ENCODE peak calls at places on chromosomes 5 and 9, in eight cellular contexts. A is spleen, L is sigmoid colon, H is suprapubic skin, V is upper lobe of left lung, W is HCT116, T is endothelial cell of umbilical vein, O is esophagus muscularis mucosa. S is an unnamed sample. For H3K9me3, the result is how much of the 10 kb centered on the place peaks cover.

GRCh38 chr9:99748251-99748650 is 73.4 kb upstream of the NR4A3 start:
- DNase-seq in A (no peak), L (no peak), H (no peak), V (no peak), W (no peak), T (no peak), O (no peak), S (no peak)

GRCh38 chr9:99491408-99492259 is 269.6 kb downstream of the SEC61B start:
- DNase-seq in A (no peak), L (no peak), H (no peak), V (no peak), W (no peak), T (no peak), O (no peak), S (no peak)

GRCh38 chr9:121698627-121699270 is 47.3 kb downstream of the DAB2IP start:
- DNase-seq in A (peak), L (no peak), H (no peak), V (peak), W (no peak), T (no peak), O (no peak), S (no peak)

GRCh38 chr9:132192728-132193127 is 30.9 kb downstream of the NTNG2 start:
- DNase-seq in A (no peak), L (no peak), H (no peak), V (peak), W (no peak), T (peak), O (no peak), S (no peak)

GRCh38 chr9:5446451-5447236 is 3.7 kb upstream of the CD274 start:
- DNase-seq in A (no peak), L (no peak), H (no peak), V (no peak), W (no peak), T (no peak), O (no peak), S (no peak)

GRCh38 chr9:14326264-14326826 is 12.4 kb upstream of the NFIB start:
- DNase-seq in A (no peak), L (no peak), H (no peak), V (no peak), W (no peak), T (peak), O (no peak), S (no peak)

GRCh38 chr9:99488109-99489042 is 266.3 kb downstream of the SEC61B start:
- DNase-seq in A (no peak), L (no peak), H (no peak), V (no peak), W (no peak), T (no peak), O (no peak), S (no peak)

GRCh38 chr5:32506809-32507208 is 62.3 kb upstream of the ZFR start:
- DNase-seq in A (no peak), L (peak), H (no peak), V (no peak), W (no peak), T (no peak), O (no peak), S (no peak)

GRCh38 chr5:134055015-134055414 is 50.2 kb upstream of the VDAC1 start:
- DNase-seq in A (no peak), L (no peak), H (no peak), V (no peak), W (no peak), T (no peak), O (no peak), S (no peak)

GRCh38 chr5:127833999-127834953 is 131.1 kb downstream of the CCDC192 start:
- DNase-seq in A (no peak), L (no peak), H (no peak), V (no peak), W (no peak), T (no peak), O (no peak), S (no peak)

GRCh38 chr5:17000296-17000939 is 64.3 kb upstream of the MYO10 start:
- DNase-seq in A (no peak), L (no peak), H (no peak), V (no peak), W (peak), T (peak), O (no peak), S (peak)

GRCh38 chr5:106435185-106435584 is 1235.6 kb downstream of the EFNA5 start:
- DNase-seq in A (no peak), L (no peak), H (no peak), V (no peak), W (no peak), T (no peak), O (no peak), S (no peak)

GRCh38 chr5:73464016-73464745 is 15.6 kb upstream of the FOXD1 start:
- DNase-seq in A (no peak), L (no peak), H (no peak), V (no peak), W (no peak), T (peak), O (peak), S (no peak)

GRCh38 chr9:99134893-99135341 is 30.0 kb downstream of the TGFBR1 start:
- DNase-seq in A (no peak), L (no peak), H (no peak), V (no peak), W (no peak), T (no peak), O (no peak), S (no peak)

GRCh38 chr5:848671-849111 is 2.1 kb downstream of the ZDHHC11 start:
- DNase-seq in A (peak), L (peak), H (peak), V (peak), W (no peak), T (no peak), O (no peak), S (no peak)

GRCh38 chr9:5518061-5518936 is 8.0 kb downstream of the PDCD1LG2 start:
- DNase-seq in A (no peak), L (no peak), H (no peak), V (no peak), W (no peak), T (no peak), O (no peak), S (no peak)

GRCh38 chr5:122965111-122965510 is 71.4 kb downstream of the PPIC start:
- DNase-seq in A (no peak), L (no peak), H (no peak), V (no peak), W (no peak), T (no peak), O (no peak), S (no peak)

GRCh38 chr5:79811081-79811480 is 121.4 kb downstream of the CMYA5 start:
- DNase-seq in A (no peak), L (no peak), H (no peak), V (no peak), W (no peak), T (no peak), O (no peak), S (no peak)

GRCh38 chr9:117622347-117622746 is 81.9 kb upstream of the TLR4 start:
- DNase-seq in A (no peak), L (no peak), H (no peak), V (no peak), W (no peak), T (peak), O (no peak), S (no peak)
- TF ChIP-seq CTCF in A (no peak), L (no peak), H (no peak), V (no peak), W (no peak), T (peak), O (no peak), S (peak)

GRCh38 chr5:89315194-89315593 is 432.2 kb upstream of the MEF2C start:
- DNase-seq in A (no peak), L (no peak), H (no peak), V (no peak), W (no peak), T (no peak), O (no peak), S (no peak)
- TF ChIP-seq POLR2AphosphoS5 in A (no peak), L (no peak), H (no peak), V (no peak), W (no peak), T (no peak), O (no peak), S (no peak)

DNA sequence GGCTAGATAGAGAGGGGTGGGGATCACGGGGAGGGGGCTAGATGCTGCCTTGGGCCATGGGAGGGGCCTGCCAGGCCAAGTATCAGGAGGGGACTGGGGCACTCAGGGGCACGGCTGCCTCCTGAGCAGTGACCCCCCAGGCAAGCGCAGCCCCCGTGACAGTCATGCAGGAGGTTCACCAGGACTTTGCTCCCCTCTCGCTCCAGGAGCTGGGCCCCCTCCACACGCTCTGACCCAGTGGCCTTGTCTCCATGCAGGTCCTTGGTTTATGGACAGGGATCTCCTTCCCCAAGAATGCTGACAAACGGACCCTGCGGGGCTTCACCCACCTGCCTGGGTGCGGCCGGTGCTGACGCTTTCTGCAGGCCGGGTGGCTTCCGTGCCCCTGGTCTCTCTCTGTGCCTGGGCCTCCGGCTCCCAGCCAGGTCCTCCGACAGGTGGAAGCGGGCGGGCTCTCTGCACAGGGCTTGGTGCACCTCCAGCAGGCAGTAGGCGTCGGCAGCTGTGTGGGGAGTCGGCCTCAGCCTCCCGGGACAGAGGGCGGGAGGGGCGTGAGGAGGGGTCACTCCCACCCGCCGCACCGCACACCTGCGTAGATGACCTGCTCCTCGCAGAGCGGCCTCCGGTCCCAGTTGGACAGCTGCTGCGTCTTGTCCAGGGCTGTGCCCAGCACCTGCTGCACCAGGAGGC is 46.9 kb upstream of the NRARP start:
- DNase-seq in A (no peak), L (no peak), H (no peak), V (peak), W (no peak), T (no peak), O (no peak), S (no peak)
- H3K9me3 ChIP-seq in A (under half), L (under half), H (under half), V (under half), W (under half), T (under half), O (under half), S (under half)

GRCh38 chr9:114385412-114386181 is 2.2 kb downstream of the AKNA start:
- DNase-seq in A (peak), L (peak), H (peak), V (no peak), W (peak), T (peak), O (no peak), S (no peak)

GRCh38 chr9:114380988-114381387 is 6.8 kb downstream of the AKNA start:
- DNase-seq in A (peak), L (peak), H (no peak), V (no peak), W (no peak), T (no peak), O (no peak), S (no peak)

GRCh38 chr9:114384836-114385411 is 2.9 kb downstream of the AKNA start:
- DNase-seq in A (peak), L (no peak), H (no peak), V (no peak), W (peak), T (no peak), O (no peak), S (no peak)

GRCh38 chr9:114383866-114384231 is 3.9 kb downstream of the AKNA start:
- DNase-seq in A (peak), L (no peak), H (no peak), V (no peak), W (no peak), T (no peak), O (no peak), S (no peak)

DNA sequence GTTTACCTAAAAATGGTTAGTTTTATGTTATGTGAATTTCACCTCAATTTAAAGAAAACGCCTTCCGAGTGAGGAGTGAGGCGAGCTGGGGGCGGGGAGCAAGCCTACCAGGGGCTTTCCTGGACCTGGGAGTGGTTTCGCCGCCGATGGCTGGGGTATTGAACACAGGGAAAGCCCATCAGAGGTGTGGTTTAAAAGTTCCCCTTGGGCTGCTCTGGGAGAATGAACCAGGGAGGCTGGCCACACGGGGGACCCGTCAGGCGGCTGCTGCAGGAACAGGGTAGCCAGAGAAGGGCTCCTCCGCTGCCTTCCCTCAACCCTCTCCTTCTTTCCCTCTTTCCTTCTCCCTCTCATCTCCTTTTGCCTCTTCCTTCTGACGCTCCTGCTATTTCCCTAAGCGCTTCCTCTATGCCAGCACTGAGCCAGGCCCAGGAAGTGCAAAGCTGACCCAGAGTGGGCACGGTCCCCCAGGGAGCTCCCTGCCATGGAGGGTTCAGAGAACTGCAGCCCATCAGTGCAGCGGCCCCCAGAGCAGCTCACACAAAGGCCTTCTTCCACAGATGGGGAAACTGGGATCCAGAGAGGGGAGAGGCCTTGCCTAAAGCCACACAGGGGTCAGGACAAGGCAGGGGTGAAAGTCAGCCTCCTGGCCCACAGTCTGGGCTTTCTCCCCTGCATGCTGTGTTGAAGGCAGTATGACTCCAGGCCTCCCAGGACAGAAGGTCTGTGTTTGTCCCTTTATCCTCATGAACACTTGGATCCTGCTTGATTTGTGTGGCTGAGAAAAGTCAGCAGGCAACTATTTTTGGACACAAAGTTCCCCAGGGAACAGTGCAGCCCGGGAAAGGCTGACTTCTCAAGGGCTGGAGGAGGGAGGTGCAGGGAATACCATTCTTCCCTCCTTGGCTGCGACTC is 4.6 kb downstream of the AKNA start:
- DNase-seq in A (peak), L (peak), H (no peak), V (peak), W (no peak), T (no peak), O (no peak), S (no peak)
- TF ChIP-seq CTCF in A (no peak), L (no peak), H (no peak), V (no peak), W (no peak), T (no peak), O (peak), S (no peak)

GRCh38 chr9:34069831-34070230 is 21.1 kb upstream of the UBAP2 start:
- DNase-seq in A (no peak), L (peak), H (peak), V (no peak), W (no peak), T (no peak), O (no peak), S (no peak)
- TF ChIP-seq POLR2AphosphoS5 in A (no peak), L (no peak), H (no peak), V (no peak), W (no peak), T (no peak), O (no peak), S (no peak)

GRCh38 chr9:138060365-138060764 is 182.8 kb downstream of the CACNA1B start:
- DNase-seq in A (peak), L (peak), H (peak), V (no peak), W (no peak), T (no peak), O (no peak), S (no peak)
- H3K9me3 ChIP-seq in A (under half), L (under half), H (under half), V (under half), W (under half), T (under half), O (under half), S (under half)

GRCh38 chr5:11384441-11385250 is 519.6 kb downstream of the CTNND2 start:
- DNase-seq in A (no peak), L (peak), H (no peak), V (peak), W (no peak), T (no peak), O (no peak), S (no peak)
- TF ChIP-seq CTCF in A (no peak), L (no peak), H (no peak), V (no peak), W (no peak), T (no peak), O (no peak), S (no peak)

GRCh38 chr9:89384783-89385182 is 66.5 kb downstream of the SECISBP2 start:
- DNase-seq in A (peak), L (no peak), H (no peak), V (peak), W (no peak), T (no peak), O (no peak), S (no peak)
- TF ChIP-seq POLR2AphosphoS5 in A (peak), L (no peak), H (no peak), V (no peak), W (no peak), T (no peak), O (no peak), S (no peak)

S was measured in Panc1.